ENCODE peak calls at places on chromosomes 3 and 15, in seven cellular contexts. O is hippocampal formation, D is AG20443, I is A172, R is B cell, Q is foreskin fibroblast, J is AG10803. C is an unnamed sample.

GRCh38 chr3:100335137-100335833 is 728 bp downstream of the NIT2 start:
- DNase-seq in O (no peak), D (peak), I (peak), R (peak), Q (peak), J (no peak), C (peak)

GRCh38 chr15:51731549-51732267 is 5.7 kb downstream of the LYSMD2 start:
- DNase-seq in O (no peak), D (no peak), I (peak), R (peak), Q (no peak), J (no peak), C (peak)

GRCh38 chr15:36429707-36430106 is 149.7 kb upstream of the CDIN1 start:
- DNase-seq in O (no peak), D (no peak), I (no peak), R (no peak), Q (no peak), J (no peak), C (no peak)

GRCh38 chr15:56339594-56339993 is 25.6 kb upstream of the TEX9 start:
- DNase-seq in O (no peak), D (no peak), I (no peak), R (no peak), Q (no peak), J (no peak), C (no peak)

GRCh38 chr15:68566377-68566954 is 12.3 kb upstream of the CORO2B start:
- DNase-seq in O (no peak), D (no peak), I (no peak), R (no peak), Q (no peak), J (no peak), C (no peak)

GRCh38 chr15:71127083-71127482 is 11.8 kb downstream of the THSD4 start:
- DNase-seq in O (no peak), D (no peak), I (no peak), R (no peak), Q (no peak), J (no peak), C (no peak)

GRCh38 chr3:49276475-49277356 is at the start of gene C3orf62:
- DNase-seq in O (peak), D (peak), I (peak), R (peak), Q (peak), J (peak), C (peak)

GRCh38 chr3:42707620-42708355 is 5.2 kb upstream of the HHATL start:
- DNase-seq in O (no peak), D (no peak), I (no peak), R (no peak), Q (no peak), J (no peak), C (no peak)

GRCh38 chr3:195001961-195002861 is 268.7 kb downstream of the XXYLT1 start:
- DNase-seq in O (no peak), D (peak), I (peak), R (peak), Q (peak), J (peak), C (no peak)

GRCh38 chr15:42060797-42061196 is 33.6 kb downstream of the PLA2G4D start:
- DNase-seq in O (no peak), D (no peak), I (no peak), R (no peak), Q (no peak), J (no peak), C (no peak)

GRCh38 chr3:146473726-146474125 is 4.4 kb upstream of the PLSCR2 start:
- DNase-seq in O (no peak), D (no peak), I (no peak), R (no peak), Q (peak), J (no peak), C (no peak)

GRCh38 chr3:12393894-12394293 is 90.4 kb upstream of the TSEN2 start:
- DNase-seq in O (no peak), D (peak), I (no peak), R (no peak), Q (peak), J (peak), C (no peak)

GRCh38 chr15:51192560-51193280 is 98.0 kb upstream of the TNFAIP8L3 start:
- DNase-seq in O (peak), D (peak), I (peak), R (peak), Q (peak), J (peak), C (peak)

GRCh38 chr3:50168388-50168787 is 13.3 kb downstream of the SEMA3F start:
- DNase-seq in O (no peak), D (no peak), I (no peak), R (no peak), Q (no peak), J (no peak), C (no peak)

GRCh38 chr3:159762981-159763465 is 225.6 kb upstream of the IL12A start:
- DNase-seq in O (no peak), D (peak), I (peak), R (peak), Q (peak), J (peak), C (no peak)

GRCh38 chr3:184474907-184475306 is 86.7 kb upstream of the EPHB3 start:
- DNase-seq in O (no peak), D (no peak), I (no peak), R (no peak), Q (no peak), J (no peak), C (no peak)

GRCh38 chr3:57335273-57335938 is 42.9 kb upstream of the ASB14 start:
- DNase-seq in O (no peak), D (no peak), I (no peak), R (no peak), Q (no peak), J (no peak), C (no peak)

GRCh38 chr3:25281041-25281842 is 146.8 kb upstream of the RARB start:
- DNase-seq in O (no peak), D (no peak), I (no peak), R (no peak), Q (no peak), J (no peak), C (no peak)

GRCh38 chr15:101187820-101188516 is 63.9 kb downstream of the CHSY1 start:
- DNase-seq in O (no peak), D (peak), I (peak), R (no peak), Q (peak), J (peak), C (no peak)

GRCh38 chr3:129619726-129620162 is 13.3 kb upstream of the PLXND1 start:
- DNase-seq in O (no peak), D (no peak), I (no peak), R (no peak), Q (no peak), J (no peak), C (no peak)